ENCODE peak calls at places on chromosomes 7 and 10, in eight cellular contexts. O, A, F, G, B, X, W and P are unnamed samples.

GRCh38 chr10:114623661-114624294 is 34.3 kb downstream of the ABLIM1 start:
- DNase-seq in O (no peak), X (peak; percentile 75), B (peak; percentile 94), W (peak; percentile 79), G (peak; percentile 41), A (no peak), F (no peak), P (no peak)

GRCh38 chr7:1101580-1102431 is 13.9 kb downstream of the GPER1 start:
- DNase-seq in X (no peak), W (peak; percentile 11), A (peak; percentile 84), F (no peak), G (peak; percentile 51), B (peak; percentile 58), O (no peak), P (no peak)

GRCh38 chr7:73623798-73624668 is at the start of gene MLXIPL:
- DNase-seq in G (peak; percentile 66), F (peak; percentile 77), W (no peak), X (peak; percentile 32), B (no peak), O (peak; percentile 83), A (peak; percentile 92), P (no peak)

GRCh38 chr7:22109761-22110160 is 164.1 kb upstream of the CDCA7L start:
- DNase-seq in O (no peak), F (peak; percentile 35), A (no peak), G (no peak), W (peak; percentile 53), B (no peak), X (no peak), P (no peak)

GRCh38 chr10:71293446-71294090 is 25.5 kb upstream of the SLC29A3 start:
- DNase-seq in W (no peak), G (no peak), B (no peak), F (no peak), A (no peak), O (no peak), X (no peak), P (no peak)

GRCh38 chr10:50417906-50418697 is 166.8 kb upstream of the ASAH2 start:
- DNase-seq in G (peak; percentile 60), B (peak; percentile 86), X (peak; percentile 78), F (no peak), O (peak; percentile 23), W (peak; percentile 84), A (peak; percentile 71), P (peak; percentile 94)

GRCh38 chr7:74187915-74188675 is 13.9 kb downstream of the EIF4H start:
- DNase-seq in X (peak; percentile 56), A (no peak), B (no peak), G (no peak), F (no peak), O (no peak), W (peak; percentile 71), P (no peak)

GRCh38 chr7:157780312-157780711 is 443.5 kb downstream of the DNAJB6 start:
- DNase-seq in X (no peak), A (no peak), B (no peak), F (no peak), W (no peak), O (no peak), G (no peak), P (no peak)

GRCh38 chr10:73076361-73077183 is 20.1 kb downstream of the P4HA1 start:
- DNase-seq in G (peak; percentile 75), W (peak; percentile 93), X (peak; percentile 57), O (no peak), A (peak; percentile 47), F (no peak), B (peak; percentile 82), P (no peak)

GRCh38 chr10:103458720-103459119 is at the start of gene CALHM1:
- DNase-seq in B (no peak), A (no peak), X (no peak), W (no peak), O (no peak), F (no peak), G (no peak), P (no peak)

DNA sequence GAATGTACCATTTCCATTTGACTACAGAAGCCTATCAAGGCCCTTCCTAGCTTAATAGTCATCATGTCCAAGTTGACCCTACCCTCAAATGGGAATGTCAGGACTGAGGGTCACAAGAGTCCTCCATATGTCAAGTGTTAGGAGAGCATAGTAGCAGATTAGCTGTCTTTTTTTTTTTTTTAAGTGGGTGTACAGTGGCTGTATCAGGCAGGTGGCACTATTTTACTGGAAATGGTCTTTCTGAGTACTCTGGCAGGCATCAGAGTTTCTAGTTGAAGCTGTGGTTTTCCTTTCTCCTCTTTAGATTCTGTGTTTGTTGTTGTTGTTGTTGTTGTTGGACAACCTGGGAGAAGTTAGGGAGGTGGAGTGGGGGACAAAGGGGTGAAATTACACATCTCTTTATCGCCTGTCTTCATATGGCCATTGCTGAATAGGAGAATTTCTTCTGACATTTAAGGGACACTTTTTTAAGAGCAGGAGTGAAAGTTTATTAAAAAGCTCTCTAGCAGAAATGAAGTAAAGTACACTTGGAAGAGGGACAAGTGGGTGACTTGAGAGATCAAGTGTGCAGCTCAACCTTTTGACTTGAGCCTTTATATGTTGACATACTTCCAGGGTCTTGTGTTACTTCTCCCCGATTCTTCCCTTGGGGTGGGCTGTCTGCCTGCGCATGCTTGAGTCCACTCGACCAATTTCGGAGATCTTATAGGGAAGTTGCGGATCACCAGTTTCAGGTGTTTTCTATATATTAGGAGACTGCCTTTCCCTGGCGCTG is 104.1 kb upstream of the FOXP2 start:
- DNase-seq in O (no peak), G (no peak), A (no peak), X (no peak), W (peak; percentile 2), F (no peak), B (no peak), P (no peak)
- TF ChIP-seq CTCF in O (no peak), G (no peak), A (no peak), X (no peak), W (no peak), F (no peak), B (no peak), P (peak; percentile 49)

GRCh38 chr10:20887706-20888535 is 9.2 kb downstream of the NEBL start:
- DNase-seq in F (no peak), W (no peak), X (no peak), B (no peak), G (no peak), O (no peak), A (no peak), P (no peak)

GRCh38 chr10:20890009-20890408 is 7.1 kb downstream of the NEBL start:
- DNase-seq in B (peak; percentile 49), A (no peak), W (no peak), F (no peak), O (no peak), G (no peak), X (no peak), P (no peak)

GRCh38 chr10:20891338-20891714 is 5.8 kb downstream of the NEBL start:
- DNase-seq in O (no peak), W (peak; percentile 63), B (peak; percentile 94), F (no peak), G (no peak), X (peak; percentile 26), A (no peak), P (no peak)

GRCh38 chr10:20890491-20891337 is 6.4 kb downstream of the NEBL start:
- DNase-seq in X (peak; percentile 18), F (no peak), A (no peak), G (no peak), O (no peak), B (peak; percentile 70), W (peak; percentile 25), P (no peak)

DNA sequence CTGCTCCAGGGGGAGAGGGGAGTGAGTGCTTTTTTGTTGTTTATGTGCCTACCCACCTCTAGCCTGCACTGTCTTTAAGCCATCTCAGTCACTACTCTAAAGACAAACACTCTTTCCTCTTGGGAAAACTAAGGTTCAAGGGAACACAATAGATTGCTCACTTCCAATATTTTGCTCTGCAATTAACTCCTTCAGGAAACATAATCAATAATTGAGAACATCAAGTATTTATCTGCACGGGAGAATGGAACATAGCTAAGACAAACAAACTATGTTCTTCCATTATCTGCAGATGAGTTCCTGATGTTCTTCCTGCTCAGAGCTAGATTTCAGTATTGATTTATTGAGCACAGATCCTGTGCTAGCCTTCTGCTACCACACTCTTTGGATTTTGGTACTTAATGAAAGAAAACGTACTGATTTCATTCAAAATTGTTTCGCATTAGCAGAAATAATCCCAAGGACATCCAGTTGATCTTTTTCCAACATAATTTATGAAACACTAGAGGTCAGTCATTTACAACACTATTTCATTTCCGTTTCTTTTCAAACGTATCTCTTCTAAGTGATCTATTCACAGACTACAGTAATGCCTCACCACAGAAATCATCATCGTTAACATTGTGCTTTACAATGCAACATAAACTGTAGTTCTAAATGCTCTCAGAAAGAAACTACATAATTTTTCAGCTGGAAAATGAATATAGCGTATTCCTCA is 8.3 kb downstream of the NEBL start:
- DNase-seq in A (no peak), B (no peak), F (no peak), G (no peak), O (no peak), X (peak; percentile 5), W (no peak), P (no peak)
- TF ChIP-seq CTCF in A (no peak), B (no peak), F (no peak), G (no peak), O (no peak), X (no peak), W (no peak), P (peak; percentile 58)

DNA sequence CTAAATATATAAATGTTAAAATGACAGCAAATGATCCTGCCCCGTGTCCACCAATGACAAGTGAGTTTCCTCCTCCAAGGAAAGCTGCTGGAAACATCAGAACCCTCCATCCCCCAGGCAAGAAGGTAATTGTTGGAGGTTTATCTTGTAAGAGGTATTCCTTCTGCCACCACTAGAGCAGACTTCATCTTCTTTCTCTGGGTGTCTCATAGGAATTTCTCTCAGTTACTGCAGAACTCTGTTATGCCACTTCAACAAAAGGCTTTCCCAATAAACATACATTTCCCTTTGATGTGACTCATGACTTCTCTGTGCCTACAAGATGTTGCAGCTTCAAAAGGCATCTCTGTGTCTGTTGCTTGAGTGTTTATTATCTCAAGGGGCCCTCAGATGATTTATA is 279.1 kb downstream of the BMPER start:
- DNase-seq in O (no peak), X (peak; percentile 26), A (no peak), F (no peak), W (no peak), B (no peak), G (no peak), P (no peak)
- TF ChIP-seq CTCF in O (no peak), X (peak; percentile 6), A (no peak), F (no peak), W (peak; percentile 34), B (peak; percentile 13), G (no peak), P (no peak)

GRCh38 chr10:31468536-31468859 is 149.5 kb downstream of the ZEB1 start:
- DNase-seq in W (no peak), X (no peak), A (no peak), G (no peak), O (no peak), B (no peak), F (no peak), P (no peak)
- TF ChIP-seq CTCF in W (no peak), X (no peak), A (no peak), G (no peak), O (no peak), B (no peak), F (no peak), P (no peak)